ENCODE peak calls at places on chromosome 9, in five cellular contexts. Q is GM03348; A is HFF-Myc; L is activated CD4-positive, alpha-beta T cell treated with anti-CD3 and anti-CD28 coated beads, Interleukin-2, amount 50 U/mL, for 1 hour; X is cardiac fibroblast. E is an unnamed sample.

GRCh38 chr9:94780516-94780950 is 54.0 kb downstream of the AOPEP start:
- DNase-seq in Q (no peak), A (no peak), L (no peak), X (no peak), E (no peak)

GRCh38 chr9:130174920-130175321 is 2.7 kb downstream of the NCS1 start:
- DNase-seq in Q (no peak), A (no peak), L (no peak), X (no peak), E (peak)

GRCh38 chr9:92097997-92098482 is 17.2 kb downstream of the SPTLC1 start:
- DNase-seq in Q (no peak), A (no peak), L (peak), X (peak), E (no peak)

GRCh38 chr9:123525424-123525823 is 169.4 kb downstream of the CRB2 start:
- DNase-seq in Q (no peak), A (no peak), L (no peak), X (no peak), E (no peak)

GRCh38 chr9:126938332-126938731 is 23.8 kb downstream of the RALGPS1 start:
- DNase-seq in Q (no peak), A (no peak), L (no peak), X (no peak), E (no peak)

GRCh38 chr9:6467006-6467625 is 54.1 kb downstream of the UHRF2 start:
- DNase-seq in Q (no peak), A (no peak), L (no peak), X (peak), E (no peak)

GRCh38 chr9:94996638-94997037 is 270.1 kb downstream of the AOPEP start:
- DNase-seq in Q (no peak), A (no peak), L (no peak), X (no peak), E (no peak)

GRCh38 chr9:78786794-78787193 is 489.9 kb downstream of the PSAT1 start:
- DNase-seq in Q (peak), A (no peak), L (no peak), X (peak), E (no peak)

GRCh38 chr9:112044183-112044582 is 130.9 kb downstream of the SUSD1 start:
- DNase-seq in Q (no peak), A (no peak), L (no peak), X (no peak), E (no peak)

GRCh38 chr9:99239341-99240055 is 17.4 kb downstream of the SEC61B start:
- DNase-seq in Q (peak), A (no peak), L (no peak), X (peak), E (peak)

GRCh38 chr9:30075451-30076199 is 2308.8 kb upstream of the ACO1 start:
- DNase-seq in Q (no peak), A (no peak), L (no peak), X (peak), E (no peak)

E was measured in osteoblast.